ENCODE peak calls at places on chromosomes 6 and 20, in ten cellular contexts. U is GM12865, H is AG09309, G is lung, E is Peyer's patch, O is left lung, D is fibroblast of lung, L is PC-3, Y is heart right ventricle, F is GM13977. I is an unnamed sample.

GRCh38 chr6:132132420-132132819 is 181.2 kb upstream of the CCN2 start:
- DNase-seq in Y (no peak), O (no peak), U (no peak), G (no peak), H (no peak), D (peak; percentile 54), L (no peak), F (no peak), E (no peak), I (no peak)

GRCh38 chr20:5486377-5487054 is 169.8 kb upstream of the PROKR2 start:
- DNase-seq in U (peak; percentile 58), L (no peak), Y (no peak), F (no peak), D (no peak), E (no peak), O (no peak), H (no peak), G (no peak), I (no peak)

GRCh38 chr20:24097051-24097450 is 108.5 kb upstream of the GGTLC1 start:
- DNase-seq in G (no peak), L (no peak), O (no peak), F (no peak), E (no peak), Y (no peak), D (no peak), U (no peak), H (no peak), I (no peak)

GRCh38 chr20:61898405-61898804 is 167.3 kb downstream of the TAF4 start:
- DNase-seq in L (no peak), D (no peak), Y (peak; percentile 1), H (no peak), U (no peak), E (no peak), G (no peak), O (no peak), F (no peak), I (no peak)

GRCh38 chr6:133997267-133997666 is 44.2 kb downstream of the TBPL1 start:
- DNase-seq in F (no peak), H (no peak), U (no peak), O (no peak), Y (no peak), L (no peak), G (no peak), D (no peak), E (no peak), I (no peak)

GRCh38 chr6:293185-294174 is 1.2 kb downstream of the DUSP22 start:
- DNase-seq in D (peak; percentile 23), Y (peak; percentile 40), H (no peak), U (peak; percentile 77), F (no peak), L (peak; percentile 16), G (peak; percentile 55), E (no peak), O (no peak), I (no peak)

GRCh38 chr6:129429953-129430352 is 280.0 kb downstream of the ARHGAP18 start:
- DNase-seq in H (no peak), L (no peak), E (no peak), G (no peak), Y (no peak), F (no peak), U (no peak), O (no peak), D (no peak), I (no peak)

GRCh38 chr6:52649521-52649920 is 21.4 kb upstream of the TMEM14A start:
- DNase-seq in D (no peak), Y (no peak), E (no peak), U (no peak), F (no peak), L (no peak), H (no peak), G (no peak), O (no peak), I (no peak)

GRCh38 chr6:80280258-80281010 is 174.0 kb downstream of the BCKDHB start:
- DNase-seq in O (no peak), H (no peak), L (peak; percentile 4), F (no peak), G (no peak), Y (no peak), U (peak; percentile 23), D (peak; percentile 23), E (no peak), I (no peak)

GRCh38 chr20:9035129-9035528 is 33.8 kb upstream of the PLCB4 start:
- DNase-seq in G (no peak), H (peak; percentile 85), F (no peak), Y (no peak), L (peak; percentile 88), O (no peak), D (peak; percentile 91), E (no peak), U (no peak), I (no peak)

GRCh38 chr6:15754035-15754705 is 91.3 kb upstream of the DTNBP1 start:
- DNase-seq in E (no peak), D (peak; percentile 41), O (no peak), G (no peak), Y (no peak), U (no peak), L (peak; percentile 23), H (no peak), F (no peak), I (no peak)

GRCh38 chr6:81751388-81752083 is 945 bp downstream of the TENT5A start:
- DNase-seq in H (no peak), L (peak; percentile 41), E (peak; percentile 77), F (no peak), G (peak; percentile 66), U (no peak), D (peak; percentile 49), O (peak; percentile 72), Y (peak; percentile 75), I (no peak)

GRCh38 chr6:150269857-150270223 is 99.0 kb upstream of the IYD start:
- DNase-seq in F (no peak), D (no peak), H (no peak), G (no peak), U (no peak), E (no peak), L (peak; percentile 84), O (peak; percentile 40), Y (no peak), I (no peak)

GRCh38 chr6:24933266-24933665 is 2.5 kb downstream of the RIPOR2 start:
- DNase-seq in H (no peak), Y (no peak), O (no peak), G (no peak), U (peak; percentile 47), L (no peak), D (no peak), E (no peak), F (no peak), I (no peak)

GRCh38 chr6:24936641-24937317 is 1.0 kb upstream of the RIPOR2 start:
- DNase-seq in D (no peak), U (peak; percentile 94), F (peak; percentile 64), H (no peak), G (no peak), O (no peak), Y (no peak), E (no peak), L (peak; percentile 22), I (no peak)

GRCh38 chr6:24933868-24934401 is 1.8 kb downstream of the RIPOR2 start:
- DNase-seq in F (no peak), L (peak; percentile 53), Y (no peak), D (no peak), O (no peak), E (no peak), H (no peak), G (no peak), U (peak; percentile 74), I (no peak)

GRCh38 chr6:24935323-24935722 is 437 bp downstream of the RIPOR2 start:
- DNase-seq in H (no peak), Y (no peak), L (peak; percentile 19), F (no peak), U (no peak), O (no peak), G (no peak), E (no peak), D (no peak), I (no peak)

GRCh38 chr6:24935753-24936152 is at the start of gene RIPOR2:
- DNase-seq in H (no peak), Y (peak; percentile 25), D (no peak), F (no peak), O (peak; percentile 74), E (no peak), U (peak; percentile 88), G (peak; percentile 46), L (no peak), I (no peak)
- TF ChIP-seq CTCF in H (no peak), Y (no peak), D (no peak), F (peak; percentile 33), O (peak; percentile 18), E (peak; percentile 14), U (peak; percentile 29), G (no peak), L (no peak), I (no peak)

DNA sequence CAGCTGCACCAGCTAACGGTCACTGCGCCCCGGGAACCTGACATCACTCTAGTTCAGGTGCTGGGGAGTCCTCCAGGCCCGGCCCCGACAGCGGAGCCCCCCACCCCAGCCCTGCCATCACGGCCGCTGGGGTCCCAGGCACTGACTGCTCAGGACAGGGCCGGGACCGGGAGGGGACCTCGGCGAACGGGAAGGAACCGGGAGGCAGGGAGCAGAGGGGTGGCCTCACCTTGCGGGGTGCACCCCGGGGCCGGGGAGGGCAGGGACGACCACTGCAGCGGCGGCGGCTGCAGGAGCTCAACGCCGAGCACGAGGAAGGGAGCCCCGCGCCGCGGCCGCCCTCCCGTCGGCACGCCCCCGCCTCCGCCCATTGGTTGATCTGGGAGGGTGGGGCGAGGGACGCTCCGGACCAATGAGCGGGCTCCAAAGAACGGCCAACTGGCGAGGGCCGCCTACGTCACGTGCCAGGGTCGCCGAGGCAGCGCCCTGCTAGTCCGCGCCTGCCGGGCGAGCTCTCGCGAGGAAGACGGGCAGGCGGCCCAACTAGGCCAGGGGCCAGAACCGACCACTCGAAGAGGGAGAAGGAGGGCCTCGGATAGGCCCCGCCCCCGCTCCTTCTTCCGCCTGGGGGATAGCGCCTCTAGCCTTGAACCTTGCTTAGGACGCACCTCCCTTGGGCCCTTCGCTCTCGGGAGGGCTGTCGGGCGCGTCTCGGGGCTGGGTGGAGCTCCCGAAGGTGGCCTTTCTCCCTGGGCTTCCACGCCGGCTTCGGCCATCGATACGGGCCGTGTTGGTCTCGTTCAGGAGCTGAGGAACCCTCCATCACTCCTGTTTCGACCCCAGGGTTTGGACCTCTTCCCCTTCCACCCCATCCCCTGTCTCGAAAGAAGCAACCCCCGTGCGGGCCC is at the start of gene ADISSP:
- DNase-seq in D (peak; percentile 98), U (peak; percentile 99), L (peak; percentile 99), E (peak; percentile 99), H (peak; percentile 89), O (peak; percentile 99), F (peak; percentile 99), Y (peak; percentile 99), G (peak; percentile 99), I (peak; percentile 88)
- TF ChIP-seq CTCF in D (peak; percentile 17), U (peak; percentile 18), L (no peak), E (no peak), H (no peak), O (no peak), F (peak; percentile 22), Y (no peak), G (no peak), I (no peak)

GRCh38 chr20:37903317-37904007 is 535 bp downstream of the VSTM2L start:
- DNase-seq in H (no peak), L (no peak), U (no peak), E (no peak), O (no peak), G (no peak), D (no peak), F (peak; percentile 56), Y (no peak), I (no peak)
- TF ChIP-seq CTCF in H (peak; percentile 9), L (peak; percentile 70), U (peak; percentile 16), E (no peak), O (no peak), G (no peak), D (no peak), F (peak; percentile 68), Y (no peak), I (no peak)

GRCh38 chr6:136956590-136957573 is 34.8 kb downstream of the SLC35D3 start:
- DNase-seq in H (no peak), E (no peak), F (no peak), G (no peak), U (no peak), D (no peak), L (no peak), Y (no peak), O (no peak), I (no peak)
- TF ChIP-seq CTCF in H (no peak), E (no peak), F (no peak), G (no peak), U (no peak), D (no peak), L (peak; percentile 11), Y (no peak), O (no peak), I (no peak)